ENCODE peak calls at places on chromosome 4, in six cellular contexts. Z is IMR-90, Y is H9, N is mesenchymal stem cell, E is H1, W is trophoblast cell. Q is an unnamed sample.
A peak's percentile ranks its signal among the peaks of the same experiment; 100 is the strongest.

GRCh38 chr4:1337376-1337831 is 9.6 kb upstream of the UVSSA start:
- DNase-seq in Z (peak; percentile 51), Y (no peak), N (no peak), E (no peak), W (no peak), Q (no peak)

GRCh38 chr4:76737180-76737579 is 160.8 kb downstream of the SOWAHB start:
- DNase-seq in Z (peak; percentile 70), Y (no peak), N (no peak), E (no peak), W (no peak), Q (no peak)

GRCh38 chr4:48578132-48578964 is 88.3 kb downstream of the ZAR1 start:
- DNase-seq in Z (peak; percentile 78), Y (peak; percentile 37), N (peak; percentile 77), E (no peak), W (peak; percentile 52), Q (peak; percentile 51)

GRCh38 chr4:102324725-102325124 is 20.6 kb downstream of the SLC39A8 start:
- DNase-seq in Z (no peak), Y (no peak), N (no peak), E (no peak), W (no peak), Q (no peak)

GRCh38 chr4:100489316-100489715 is 28.5 kb downstream of the EMCN start:
- DNase-seq in Z (peak; percentile 19), Y (no peak), N (peak; percentile 30), E (no peak), W (peak; percentile 18), Q (no peak)

GRCh38 chr4:121139533-121140222 is 24.4 kb downstream of the TNIP3 start:
- DNase-seq in Z (peak; percentile 89), Y (no peak), N (peak; percentile 57), E (no peak), W (no peak), Q (no peak)

GRCh38 chr4:42397256-42397634 is at the start of gene SHISA3:
- DNase-seq in Z (no peak), Y (peak; percentile 70), N (peak; percentile 37), E (no peak), W (no peak), Q (no peak)

GRCh38 chr4:11073621-11074051 is 355.1 kb downstream of the HS3ST1 start:
- DNase-seq in Z (no peak), Y (no peak), N (no peak), E (peak; percentile 1), W (no peak), Q (no peak)

GRCh38 chr4:74794341-74794801 is at the start of gene BTC:
- DNase-seq in Z (no peak), Y (peak; percentile 58), N (peak; percentile 21), E (no peak), W (peak; percentile 38), Q (peak; percentile 18)

GRCh38 chr4:126647320-126647719 is 985.4 kb upstream of the INTU start:
- DNase-seq in Z (no peak), Y (no peak), N (no peak), E (no peak), W (no peak), Q (no peak)

GRCh38 chr4:69713593-69713992 is 46.8 kb downstream of the SULT1B1 start:
- DNase-seq in Z (no peak), Y (no peak), N (peak; percentile 17), E (no peak), W (no peak), Q (no peak)

GRCh38 chr4:98706200-98706813 is 47.9 kb upstream of the TSPAN5 start:
- DNase-seq in Z (no peak), Y (no peak), N (no peak), E (no peak), W (no peak), Q (no peak)

GRCh38 chr4:147843162-147843561 is 111.3 kb downstream of the ARHGAP10 start:
- DNase-seq in Z (no peak), Y (peak; percentile 50), N (no peak), E (no peak), W (peak; percentile 41), Q (no peak)

GRCh38 chr4:140078366-140078765 is 75.6 kb downstream of the MAML3 start:
- DNase-seq in Z (peak; percentile 51), Y (peak; percentile 77), N (peak; percentile 61), E (no peak), W (no peak), Q (no peak)

GRCh38 chr4:139559692-139560091 is 3.7 kb upstream of the SETD7 start:
- DNase-seq in Z (no peak), Y (peak; percentile 51), N (peak; percentile 37), E (no peak), W (no peak), Q (no peak)

GRCh38 chr4:46839128-46839527 is 69.9 kb downstream of the COX7B2 start:
- DNase-seq in Z (no peak), Y (peak; percentile 27), N (no peak), E (no peak), W (no peak), Q (peak; percentile 38)

GRCh38 chr4:147651563-147651962 is 32.4 kb downstream of the PRMT9 start:
- DNase-seq in Z (no peak), Y (no peak), N (no peak), E (no peak), W (no peak), Q (no peak)

GRCh38 chr4:62487016-62487415 is 1286.9 kb downstream of the ADGRL3 start:
- DNase-seq in Z (no peak), Y (no peak), N (no peak), E (no peak), W (peak; percentile 8), Q (no peak)

GRCh38 chr4:47287735-47288134 is 175.8 kb downstream of the COMMD8 start:
- DNase-seq in Z (peak; percentile 87), Y (no peak), N (peak; percentile 79), E (no peak), W (peak; percentile 27), Q (no peak)

GRCh38 chr4:56551516-56551915 is 45.9 kb downstream of the ARL9 start:
- DNase-seq in Z (no peak), Y (no peak), N (no peak), E (no peak), W (no peak), Q (no peak)

GRCh38 chr4:139312552-139313332 is 10.5 kb upstream of the NDUFC1 start:
- DNase-seq in Z (no peak), Y (no peak), N (no peak), E (no peak), W (no peak), Q (no peak)

GRCh38 chr4:74638689-74639088 is 155.6 kb downstream of the BTC start:
- DNase-seq in Z (no peak), Y (no peak), N (no peak), E (no peak), W (peak; percentile 28), Q (no peak)

GRCh38 chr4:55032179-55032578 is 93.2 kb downstream of the KDR start:
- DNase-seq in Z (no peak), Y (no peak), N (no peak), E (no peak), W (no peak), Q (no peak)

GRCh38 chr4:179110816-179111215 is 1668.6 kb upstream of the AGA start:
- DNase-seq in Z (no peak), Y (no peak), N (no peak), E (no peak), W (no peak), Q (no peak)

GRCh38 chr4:38663021-38663800 is 788 bp upstream of the KLF3 start:
- DNase-seq in Z (no peak), Y (peak; percentile 45), N (no peak), E (no peak), W (no peak), Q (peak; percentile 58)

GRCh38 chr4:67933038-67933437 is 30.3 kb downstream of the TMPRSS11A start:
- DNase-seq in Z (no peak), Y (no peak), N (no peak), E (no peak), W (no peak), Q (no peak)

GRCh38 chr4:41216294-41217019 is 2.1 kb upstream of the APBB2 start:
- DNase-seq in Z (peak; percentile 57), Y (peak; percentile 93), N (peak; percentile 83), E (peak; percentile 62), W (peak; percentile 73), Q (peak; percentile 69)

GRCh38 chr4:41217020-41217333 is 2.6 kb upstream of the APBB2 start:
- DNase-seq in Z (no peak), Y (no peak), N (no peak), E (no peak), W (no peak), Q (no peak)

GRCh38 chr4:41217373-41217772 is 3.0 kb upstream of the APBB2 start:
- DNase-seq in Z (no peak), Y (no peak), N (no peak), E (no peak), W (no peak), Q (no peak)

GRCh38 chr4:41215155-41215554 is 813 bp upstream of the APBB2 start:
- DNase-seq in Z (no peak), Y (no peak), N (peak; percentile 18), E (no peak), W (no peak), Q (no peak)

GRCh38 chr4:41215969-41216293 is 1.6 kb upstream of the APBB2 start:
- DNase-seq in Z (no peak), Y (no peak), N (peak; percentile 37), E (no peak), W (no peak), Q (no peak)
- H3K9ac ChIP-seq in Z (peak overlapping the region; percentile 79), Y (peak overlapping the region; percentile 73), N (peak overlapping the region; percentile 89), E (peak overlapping the region; percentile 56), W (peak overlapping the region; percentile 55), Q (peak overlapping the region; percentile 51)

GRCh38 chr4:186910385-186910784 is 186.7 kb upstream of the FAT1 start:
- DNase-seq in Z (no peak), Y (no peak), N (no peak), E (no peak), W (no peak), Q (no peak)
- H2AFZ ChIP-seq in Z (no peak overlapping the region), Y (no peak overlapping the region), N (no peak overlapping the region), E (no peak overlapping the region), W (no peak overlapping the region), Q (no peak overlapping the region)

DNA sequence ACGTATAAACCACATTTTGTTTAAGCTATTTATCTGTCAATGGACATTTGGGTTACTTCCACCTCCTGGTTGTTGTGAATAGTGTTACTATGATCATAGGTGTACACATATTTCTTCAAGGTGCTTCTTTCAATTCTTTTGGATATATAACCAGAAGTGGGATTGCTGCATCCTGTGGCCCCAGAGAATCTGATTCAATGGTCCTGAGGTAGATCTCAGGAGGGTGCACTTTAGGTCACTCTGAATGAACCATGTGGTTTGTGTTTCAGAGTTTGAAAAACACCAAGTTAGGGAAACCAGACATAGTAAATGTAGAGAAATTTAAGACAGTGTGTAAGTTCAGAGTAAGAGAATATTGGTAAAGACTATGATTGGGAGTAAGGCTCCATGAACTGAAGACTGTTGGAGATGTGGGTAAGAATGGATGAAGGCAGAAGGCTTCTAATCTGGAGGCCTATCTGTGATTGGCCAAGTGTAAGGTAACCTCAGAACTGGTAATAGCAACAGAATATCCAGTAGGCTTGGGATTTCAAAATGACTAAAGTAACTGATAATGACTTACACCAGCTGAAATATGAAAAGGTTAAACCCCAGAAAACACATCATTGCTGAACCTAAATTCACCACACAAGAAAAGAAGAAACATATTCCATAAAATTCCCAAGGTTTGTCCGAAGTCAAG is 236.9 kb downstream of the CAMK2D start:
- DNase-seq in Z (no peak), Y (no peak), N (no peak), E (no peak), W (no peak), Q (no peak)
- H3K14ac ChIP-seq in Z (no peak overlapping the region), Y (no peak overlapping the region), N (no peak overlapping the region), E (no peak overlapping the region), W (no peak overlapping the region), Q (no peak overlapping the region)

DNA sequence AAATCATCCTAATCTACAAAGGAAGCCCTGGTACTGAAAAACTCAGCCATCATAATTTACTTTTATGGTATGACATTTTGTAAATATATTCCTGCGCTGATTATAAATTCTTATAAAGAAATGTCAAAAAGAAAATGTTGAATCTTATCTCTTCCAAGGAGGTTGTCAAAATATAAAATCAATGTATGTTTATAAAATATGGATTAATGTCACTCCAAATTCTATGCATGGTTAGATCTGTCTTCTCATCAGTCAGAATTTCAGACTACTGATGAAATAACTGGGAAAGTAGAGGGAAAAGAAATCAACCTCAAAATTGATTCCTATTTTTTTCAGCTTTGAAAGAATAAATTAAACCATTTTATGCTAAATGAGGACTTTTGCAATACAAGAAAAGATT is 120.0 kb upstream of the MAB21L2 start:
- DNase-seq in Z (no peak), Y (no peak), N (no peak), E (no peak), W (no peak), Q (no peak)
- H3K9ac ChIP-seq in Z (no peak overlapping the region), Y (no peak overlapping the region), N (no peak overlapping the region), E (no peak overlapping the region), W (no peak overlapping the region), Q (no peak overlapping the region)

Q was measured in neuronal stem cell.